ENCODE peak calls at places on chromosomes 4 and X, in seven cellular contexts. D is upper lobe of right lung, V is choroid plexus epithelial cell, P is epithelial cell of esophagus, Q is lower lobe of right lung, A is adrenal gland, W is spleen. H is an unnamed sample.

GRCh38 chr4:121011138-121011537 is 61.2 kb downstream of the NDNF start:
- DNase-seq in P (no peak), W (no peak), Q (no peak), A (no peak), D (no peak), V (no peak), H (no peak)

GRCh38 chr4:71230258-71230594 is 108.6 kb upstream of the SLC4A4 start:
- DNase-seq in P (no peak), D (no peak), Q (no peak), A (no peak), V (no peak), W (no peak), H (peak)

GRCh38 chr4:21012851-21013331 is 312.6 kb downstream of the PACRGL start:
- DNase-seq in Q (no peak), A (no peak), W (no peak), V (peak), D (no peak), P (peak), H (peak)

GRCh38 chr4:123676550-123677229 is 280.1 kb downstream of the SPRY1 start:
- DNase-seq in P (peak), Q (no peak), A (no peak), W (no peak), D (no peak), V (no peak), H (peak)

GRCh38 chr4:132770776-132771175 is 378.3 kb upstream of the PCDH10 start:
- DNase-seq in V (no peak), P (no peak), D (no peak), A (no peak), Q (no peak), W (no peak), H (no peak)

GRCh38 chr4:73810191-73810590 is 26.3 kb upstream of the CXCL6 start:
- DNase-seq in D (no peak), Q (no peak), V (no peak), P (no peak), W (no peak), A (no peak), H (no peak)

GRCh38 chrX:53494427-53494826 is 60.3 kb upstream of the HSD17B10 start:
- DNase-seq in A (peak), P (peak), D (no peak), W (no peak), Q (no peak), V (peak), H (no peak)

GRCh38 chr4:155353923-155354540 is 22.7 kb downstream of the MAP9 start:
- DNase-seq in P (peak), V (peak), Q (peak), A (peak), D (peak), W (peak), H (peak)

GRCh38 chr4:99998062-99998880 is 48.2 kb upstream of the H2AZ1 start:
- DNase-seq in W (no peak), V (peak), A (no peak), P (peak), D (no peak), Q (no peak), H (peak)
- TF ChIP-seq CTCF in W (no peak), V (peak), A (peak), P (peak), D (peak), Q (no peak), H (peak)

GRCh38 chr4:153207027-153207426 is 2.8 kb downstream of the TRIM2 start:
- DNase-seq in Q (no peak), P (no peak), D (no peak), W (no peak), A (no peak), V (no peak), H (no peak)
- H3K4me3 ChIP-seq in Q (no peak), P (no peak), D (no peak), W (no peak), A (no peak), V (no peak), H (no peak)

GRCh38 chr4:149549911-149550310 is 265.7 kb downstream of the IQCM start:
- DNase-seq in D (no peak), V (peak), A (peak), P (peak), Q (no peak), W (no peak), H (peak)
- TF ChIP-seq CTCF in D (no peak), V (peak), A (peak), P (no peak), Q (no peak), W (no peak), H (peak)

DNA sequence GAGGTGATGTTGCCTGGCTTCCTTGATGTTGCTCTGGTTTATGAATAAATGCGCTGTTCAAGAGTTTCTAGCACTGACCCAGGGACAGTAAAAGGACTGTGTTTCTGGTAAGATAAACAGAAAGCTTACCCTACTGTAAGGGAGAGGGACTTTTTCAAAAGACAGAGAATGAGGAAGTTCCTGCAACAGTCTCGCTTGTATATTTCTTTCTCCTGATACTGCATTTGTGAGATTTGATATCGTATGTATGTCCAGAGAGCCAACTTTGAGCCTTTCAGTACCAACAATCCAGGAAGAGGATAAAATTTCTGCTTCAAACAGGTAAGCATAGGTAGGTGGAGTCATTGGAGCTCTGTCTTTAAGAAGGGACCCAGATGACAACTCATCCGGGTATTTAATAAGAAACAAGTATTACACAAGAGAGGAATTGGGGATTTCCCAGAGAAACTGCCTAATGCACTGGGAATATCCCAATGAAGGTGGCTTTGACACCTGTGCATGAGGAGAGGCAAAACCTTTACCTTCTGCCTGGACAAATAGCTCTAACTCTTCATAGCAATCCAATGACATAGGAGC is 771 bp downstream of the DAPP1 start:
- DNase-seq in A (no peak), D (no peak), P (peak), Q (no peak), W (no peak), V (no peak), H (peak)
- H3K4me3 ChIP-seq in A (no peak), D (peak), P (peak), Q (peak), W (peak), V (no peak), H (peak)

GRCh38 chr4:43778187-43778915 is 670.3 kb downstream of the KCTD8 start:
- DNase-seq in W (no peak), V (no peak), D (no peak), A (no peak), P (no peak), Q (no peak), H (no peak)

GRCh38 chr4:43781125-43781524 is 667.5 kb downstream of the KCTD8 start:
- DNase-seq in A (no peak), W (no peak), Q (no peak), V (no peak), D (no peak), P (no peak), H (no peak)

GRCh38 chr4:43782391-43782790 is 666.2 kb downstream of the KCTD8 start:
- DNase-seq in V (no peak), A (no peak), W (no peak), P (no peak), Q (no peak), D (no peak), H (no peak)
- TF ChIP-seq CTCF in V (no peak), A (no peak), W (no peak), P (no peak), Q (no peak), D (no peak), H (no peak)

GRCh38 chr4:6322067-6322760 is 52.6 kb downstream of the WFS1 start:
- DNase-seq in P (no peak), A (no peak), D (no peak), Q (no peak), W (no peak), V (no peak), H (no peak)
- H3K4me3 ChIP-seq in P (no peak), A (no peak), D (no peak), Q (no peak), W (no peak), V (no peak), H (no peak)

H was measured in bronchial epithelial cell.